ENCODE peak calls at places on chromosomes 6 and 20, in six cellular contexts. R is HepG2, I is K562, G is breast epithelium, C is suprapubic skin, S is Panc1. Z is an unnamed sample.

GRCh38 chr6:158072083-158072721 is 90.5 kb downstream of the SYNJ2 start:
- DNase-seq in R (peak; percentile 71), I (peak; percentile 84), G (no peak), C (peak; percentile 87), S (no peak), Z (peak; percentile 64)

GRCh38 chr20:62142252-62143117 is 709 bp downstream of the PSMA7 start:
- DNase-seq in R (no peak), I (no peak), G (no peak), C (no peak), S (no peak), Z (no peak)

GRCh38 chr6:55473722-55474121 is 105.3 kb downstream of the HMGCLL1 start:
- DNase-seq in R (no peak), I (no peak), G (no peak), C (no peak), S (no peak), Z (no peak)

GRCh38 chr6:44076366-44077200 is 50.7 kb downstream of the MRPL14 start:
- DNase-seq in R (no peak), I (peak; percentile 94), G (no peak), C (no peak), S (no peak), Z (no peak)

GRCh38 chr20:25058051-25058796 is at the start of gene ACSS1:
- DNase-seq in R (no peak), I (peak; percentile 62), G (peak; percentile 33), C (no peak), S (no peak), Z (peak; percentile 71)

GRCh38 chr20:43667341-43668132 is 623 bp downstream of the MYBL2 start:
- DNase-seq in R (no peak), I (peak; percentile 76), G (no peak), C (no peak), S (no peak), Z (no peak)

GRCh38 chr20:62710886-62711702 is 2.5 kb downstream of the NTSR1 start:
- DNase-seq in R (no peak), I (peak; percentile 83), G (no peak), C (no peak), S (no peak), Z (no peak)

GRCh38 chr6:160058603-160059215 is 62.9 kb upstream of the SLC22A1 start:
- DNase-seq in R (no peak), I (no peak), G (no peak), C (no peak), S (no peak), Z (no peak)

GRCh38 chr20:8867346-8867745 is 201.5 kb upstream of the PLCB4 start:
- DNase-seq in R (no peak), I (no peak), G (no peak), C (no peak), S (no peak), Z (no peak)

GRCh38 chr20:51715028-51715872 is 52.9 kb downstream of the ATP9A start:
- DNase-seq in R (no peak), I (no peak), G (no peak), C (no peak), S (no peak), Z (no peak)

GRCh38 chr20:18831830-18832229 is 18.2 kb downstream of the SCP2D1 start:
- DNase-seq in R (no peak), I (no peak), G (no peak), C (no peak), S (no peak), Z (no peak)

GRCh38 chr6:105484238-105485161 is 81.6 kb upstream of the PREP start:
- DNase-seq in R (peak; percentile 41), I (peak; percentile 30), G (no peak), C (no peak), S (peak; percentile 55), Z (no peak)

GRCh38 chr6:15413558-15414257 is 167.8 kb downstream of the JARID2 start:
- DNase-seq in R (no peak), I (no peak), G (no peak), C (no peak), S (no peak), Z (no peak)

GRCh38 chr6:113416166-113416565 is 441.0 kb upstream of the MARCKS start:
- DNase-seq in R (no peak), I (no peak), G (no peak), C (no peak), S (no peak), Z (no peak)

GRCh38 chr6:138652824-138653223 is 120.7 kb upstream of the CCDC28A start:
- DNase-seq in R (no peak), I (no peak), G (no peak), C (no peak), S (no peak), Z (no peak)

GRCh38 chr6:16243055-16243454 is 4.7 kb downstream of the GMPR start:
- DNase-seq in R (no peak), I (no peak), G (peak; percentile 63), C (no peak), S (no peak), Z (peak; percentile 54)

GRCh38 chr6:38982470-38982869 is 66.1 kb upstream of the GLP1R start:
- DNase-seq in R (no peak), I (no peak), G (no peak), C (no peak), S (no peak), Z (no peak)

GRCh38 chr6:13697857-13698256 is 13.8 kb downstream of the RANBP9 start:
- DNase-seq in R (no peak), I (no peak), G (no peak), C (no peak), S (no peak), Z (no peak)

GRCh38 chr6:142292191-142292924 is 9.4 kb upstream of the ADGRG6 start:
- DNase-seq in R (peak; percentile 89), I (no peak), G (no peak), C (no peak), S (no peak), Z (no peak)

GRCh38 chr6:139882234-139882633 is 507.8 kb upstream of the CITED2 start:
- DNase-seq in R (no peak), I (no peak), G (no peak), C (no peak), S (no peak), Z (no peak)

GRCh38 chr6:160494576-160494975 is 146.4 kb downstream of the SLC22A3 start:
- DNase-seq in R (no peak), I (no peak), G (no peak), C (no peak), S (no peak), Z (no peak)

DNA sequence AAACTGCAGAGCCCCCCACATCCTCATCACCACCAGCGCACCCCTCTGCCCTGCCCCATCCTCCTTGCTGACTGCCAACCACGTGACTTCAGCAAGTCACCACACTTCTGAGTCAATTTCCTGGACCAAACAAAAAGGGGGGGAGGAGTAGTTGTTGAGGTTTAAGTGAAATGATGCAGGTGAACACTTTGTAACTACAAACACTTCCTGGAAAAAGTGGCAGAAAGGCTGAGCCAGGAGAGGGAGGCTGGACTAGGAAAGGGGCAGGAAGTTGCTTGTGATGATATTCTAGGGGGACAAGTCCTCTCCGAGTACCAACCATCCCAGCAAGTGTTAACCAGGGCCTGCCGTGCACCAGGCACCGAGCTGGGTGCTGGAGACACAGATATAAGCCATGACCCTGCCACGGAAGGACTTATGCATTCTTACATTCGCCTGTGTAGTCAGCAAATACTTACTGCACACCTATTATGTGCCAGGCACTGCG is 67.4 kb downstream of the PREX1 start:
- DNase-seq in R (no peak), I (no peak), G (peak; percentile 22), C (no peak), S (peak; percentile 76), Z (no peak)
- H3K4me3 ChIP-seq in R (no peak overlapping the region), I (no peak overlapping the region), G (no peak overlapping the region), C (no peak overlapping the region), S (peak overlapping the region; percentile 9), Z (no peak overlapping the region)

DNA sequence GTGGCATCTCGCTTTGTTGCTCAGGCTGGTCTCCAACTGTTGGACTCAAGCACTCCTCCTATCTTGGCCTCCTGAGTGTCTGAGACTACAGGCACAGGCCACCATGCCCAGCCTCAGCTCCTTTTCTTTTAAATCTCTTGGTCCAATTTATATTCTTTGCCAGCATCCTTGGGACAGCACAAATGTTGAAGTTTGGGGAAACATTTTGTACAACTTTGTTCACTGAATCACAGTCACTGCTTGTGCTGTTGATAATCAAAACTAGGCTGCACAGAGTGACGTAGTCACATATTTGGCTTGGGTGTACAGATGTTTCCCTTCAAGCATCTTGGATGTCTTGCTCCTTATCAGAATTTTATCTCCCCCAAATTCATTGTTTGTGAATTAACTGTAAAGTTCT is 17.8 kb downstream of the CARMIL1 start:
- DNase-seq in R (no peak), I (no peak), G (no peak), C (no peak), S (no peak), Z (no peak)
- TF ChIP-seq POLR2AphosphoS5 in R (no peak), I (no peak), G (no peak), C (no peak), S (no peak), Z (no peak)

GRCh38 chr6:11851405-11851804 is 72.8 kb upstream of the ADTRP start:
- DNase-seq in R (no peak), I (no peak), G (no peak), C (no peak), S (no peak), Z (no peak)

GRCh38 chr6:11853678-11854417 is 75.2 kb upstream of the ADTRP start:
- DNase-seq in R (no peak), I (no peak), G (no peak), C (no peak), S (no peak), Z (no peak)

GRCh38 chr6:11854418-11855165 is 76.0 kb upstream of the ADTRP start:
- DNase-seq in R (no peak), I (no peak), G (no peak), C (no peak), S (no peak), Z (no peak)

GRCh38 chr6:11848852-11849731 is 70.5 kb upstream of the ADTRP start:
- DNase-seq in R (no peak), I (no peak), G (no peak), C (no peak), S (no peak), Z (no peak)

GRCh38 chr6:11852061-11852619 is 73.5 kb upstream of the ADTRP start:
- DNase-seq in R (no peak), I (no peak), G (no peak), C (no peak), S (no peak), Z (no peak)
- H3K4me3 ChIP-seq in R (no peak overlapping the region), I (no peak overlapping the region), G (no peak overlapping the region), C (no peak overlapping the region), S (no peak overlapping the region), Z (no peak overlapping the region)

DNA sequence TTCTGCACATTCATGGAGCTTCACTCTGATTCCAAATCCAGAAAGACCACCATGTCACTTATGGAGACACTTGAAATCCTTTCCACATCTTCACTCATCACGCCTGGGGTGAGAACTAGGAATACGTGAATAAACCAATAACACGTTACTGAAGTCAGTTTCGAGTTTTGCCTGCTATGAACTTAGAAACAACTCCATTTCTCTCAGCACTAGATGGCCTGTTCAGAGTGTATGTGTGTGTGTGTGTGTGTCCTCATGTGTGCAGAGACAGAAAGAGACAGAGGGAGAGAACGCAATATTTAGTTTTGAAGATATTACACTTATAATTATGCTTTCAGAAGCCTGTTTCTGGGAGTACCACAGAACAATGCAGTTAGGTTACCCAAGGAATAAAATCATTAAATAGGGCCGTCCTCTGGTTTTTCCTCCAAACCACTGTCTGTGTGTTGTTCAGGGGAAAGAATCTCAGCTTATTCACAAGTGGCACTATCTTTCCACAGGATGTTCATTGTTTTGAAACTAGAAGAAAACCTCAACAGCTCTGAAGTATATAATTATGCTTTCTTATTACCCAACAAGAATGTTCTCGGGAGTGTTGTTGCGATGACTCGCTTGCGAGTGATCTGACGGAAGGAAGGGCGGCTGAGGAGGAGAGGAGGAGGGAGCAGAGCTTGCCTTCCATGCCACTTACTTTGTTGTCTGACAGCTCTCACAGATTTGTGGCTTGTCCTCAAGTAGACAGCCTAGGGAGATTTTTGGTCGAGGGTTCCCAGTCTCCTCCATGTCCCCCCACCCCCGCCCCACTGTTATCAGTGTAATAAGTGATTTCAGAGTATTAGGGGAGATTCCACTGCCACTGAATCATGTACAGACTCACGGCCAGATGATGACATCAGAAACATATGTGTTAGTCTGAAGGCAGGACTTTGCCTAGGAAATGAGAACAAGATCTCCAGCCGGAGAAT is 80.9 kb upstream of the CCN6 start:
- DNase-seq in R (no peak), I (no peak), G (peak; percentile 31), C (no peak), S (peak; percentile 10), Z (no peak)
- TF ChIP-seq POLR2AphosphoS5 in R (no peak), I (no peak), G (peak; percentile 45), C (no peak), S (no peak), Z (no peak)

Z was measured in prostate gland.